ENCODE peak calls at places on chromosomes 3 and 15, in five cellular contexts. I, X, Q, C and V are unnamed samples. For H3K4me1, the result is how much of the 10 kb centered on the place peaks cover.

GRCh38 chr15:63514533-63514943 is 10.1 kb downstream of the USP3 start:
- DNase-seq in Q (peak), X (no peak), C (peak), I (peak), V (no peak)

GRCh38 chr15:39784638-39785037 is 2.0 kb upstream of the FSIP1 start:
- DNase-seq in C (no peak), X (no peak), I (no peak), Q (no peak), V (no peak)

GRCh38 chr3:121883507-121883906 is 10.7 kb upstream of the SLC15A2 start:
- DNase-seq in C (no peak), I (peak), X (no peak), Q (peak), V (no peak)

GRCh38 chr3:158152186-158152585 is 42.3 kb downstream of the RSRC1 start:
- DNase-seq in X (no peak), C (no peak), I (peak), Q (peak), V (no peak)

GRCh38 chr3:171116802-171117395 is 90.4 kb upstream of the SLC2A2 start:
- DNase-seq in C (no peak), X (no peak), I (no peak), Q (no peak), V (no peak)

GRCh38 chr3:164235239-164235728 is 843.0 kb downstream of the SI start:
- DNase-seq in X (no peak), Q (no peak), C (no peak), I (no peak), V (no peak)

GRCh38 chr3:113086506-113087461 is 96.0 kb downstream of the GTPBP8 start:
- DNase-seq in Q (no peak), C (no peak), X (no peak), I (peak), V (no peak)

GRCh38 chr15:27601239-27601942 is 497.7 kb downstream of the OCA2 start:
- DNase-seq in X (no peak), C (no peak), Q (peak), I (peak), V (no peak)

GRCh38 chr3:16148783-16149182 is 25.7 kb upstream of the GALNT15 start:
- DNase-seq in Q (peak), I (peak), C (peak), X (peak), V (no peak)

GRCh38 chr15:68620721-68621528 is 42.1 kb downstream of the CORO2B start:
- DNase-seq in C (peak), Q (peak), I (peak), X (peak), V (peak)

GRCh38 chr15:27438403-27439375 is 467.7 kb downstream of the GABRG3 start:
- DNase-seq in I (peak), X (no peak), Q (no peak), C (no peak), V (no peak)

GRCh38 chr3:136893848-136894443 is 31.9 kb downstream of the NCK1 start:
- DNase-seq in Q (peak), C (no peak), X (no peak), I (peak), V (no peak)

GRCh38 chr3:177607596-177607995 is 410.3 kb upstream of the TBL1XR1 start:
- DNase-seq in I (no peak), Q (no peak), C (no peak), X (no peak), V (no peak)

GRCh38 chr3:31219131-31219843 is 313.4 kb upstream of the STT3B start:
- DNase-seq in X (no peak), C (no peak), I (peak), Q (no peak), V (no peak)

DNA sequence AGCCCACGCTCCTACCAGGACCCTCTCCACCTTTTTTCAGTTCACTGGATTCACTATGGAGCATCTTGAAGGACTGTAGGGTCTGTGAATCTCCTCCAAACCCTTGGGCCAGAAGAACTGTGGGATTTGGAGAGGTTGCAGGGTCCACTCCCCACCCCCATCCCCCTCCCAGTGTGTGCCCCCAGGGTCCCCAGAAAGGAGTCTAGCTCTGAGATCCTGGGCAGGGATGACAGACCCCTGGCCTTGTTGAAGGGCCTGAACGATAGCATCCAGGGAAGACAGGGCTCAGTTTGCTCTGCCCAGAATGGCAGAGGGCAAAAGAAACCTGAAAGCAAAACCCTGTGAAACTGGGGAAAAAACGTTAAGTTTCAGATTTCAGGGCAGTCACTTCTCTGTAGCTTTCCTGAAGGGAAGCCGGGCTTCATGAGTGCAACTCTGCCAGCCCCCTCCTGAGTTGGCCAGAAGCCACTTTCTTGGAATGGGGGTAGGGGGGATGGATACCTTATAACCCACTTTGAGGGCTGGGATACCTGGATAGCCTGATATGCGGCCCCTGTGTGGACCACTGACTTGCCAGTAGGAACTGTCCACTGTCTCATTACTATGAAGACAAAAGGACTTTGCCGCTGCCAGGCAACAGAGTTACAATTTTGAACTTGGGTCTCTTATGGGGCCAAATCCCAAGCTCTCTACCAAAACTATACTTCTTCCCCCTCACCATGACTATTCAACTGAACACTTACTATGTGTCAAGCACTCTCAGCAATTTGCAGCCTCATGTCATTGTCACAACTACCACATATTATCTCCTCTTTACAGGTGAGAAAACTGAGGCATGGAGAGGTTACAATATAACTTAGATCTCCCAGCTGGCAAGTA is 1.6 kb upstream of the CISH start:
- DNase-seq in X (no peak), C (no peak), Q (no peak), I (no peak), V (no peak)
- H3K4me1 ChIP-seq in X (under half), C (under half), Q (under half), I (under half), V (under half)

GRCh38 chr3:181948286-181948685 is 236.6 kb downstream of the SOX2 start:
- DNase-seq in X (no peak), Q (no peak), I (no peak), C (no peak), V (no peak)
- TF ChIP-seq CTCF in X (no peak), Q (no peak), I (no peak), C (no peak), V (no peak)

GRCh38 chr3:33579843-33580242 is 138.2 kb downstream of the CLASP2 start:
- DNase-seq in C (no peak), Q (no peak), I (no peak), X (no peak), V (no peak)

GRCh38 chr3:33579181-33579510 is 138.9 kb downstream of the CLASP2 start:
- DNase-seq in Q (no peak), X (no peak), I (no peak), C (no peak), V (no peak)

GRCh38 chr3:33582234-33582633 is 135.8 kb downstream of the CLASP2 start:
- DNase-seq in Q (no peak), X (no peak), I (no peak), C (no peak), V (no peak)

GRCh38 chr3:33578325-33579180 is 138.3 kb upstream of the UBP1 start:
- DNase-seq in X (no peak), I (peak), Q (peak), C (no peak), V (no peak)

DNA sequence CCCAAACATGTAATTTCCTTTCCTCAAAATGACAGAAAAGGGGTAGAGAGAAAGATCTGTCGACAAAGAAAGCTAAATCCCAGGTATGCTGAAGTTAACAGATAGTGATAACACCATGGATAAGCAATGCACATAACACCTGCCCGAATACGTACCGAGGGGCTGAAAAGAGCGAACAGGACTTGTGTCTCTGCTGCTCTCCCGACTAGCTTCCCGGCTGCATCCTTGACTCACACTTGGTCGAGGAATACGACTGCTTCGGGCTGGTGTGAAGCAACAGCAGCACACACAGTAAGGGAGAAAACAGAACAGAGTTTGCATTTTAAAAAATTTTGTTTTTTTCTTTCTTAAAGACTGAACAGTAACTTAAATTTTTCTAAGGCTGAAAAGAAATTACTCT is 136.4 kb downstream of the CLASP2 start:
- DNase-seq in Q (no peak), X (no peak), C (no peak), I (no peak), V (no peak)
- H3K4me1 ChIP-seq in Q (under half), X (under half), C (under half), I (under half), V (under half)

GRCh38 chr3:143088835-143089234 is 30.7 kb upstream of the CHST2 start:
- DNase-seq in Q (no peak), I (no peak), X (no peak), C (no peak), V (no peak)

GRCh38 chr3:143090966-143091365 is 28.6 kb upstream of the CHST2 start:
- DNase-seq in X (no peak), Q (no peak), I (no peak), C (no peak), V (no peak)

GRCh38 chr3:143091438-143091837 is 28.1 kb upstream of the CHST2 start:
- DNase-seq in X (no peak), I (no peak), C (no peak), Q (no peak), V (no peak)

GRCh38 chr3:143089965-143090364 is 29.6 kb upstream of the CHST2 start:
- DNase-seq in C (no peak), X (no peak), Q (no peak), I (no peak), V (no peak)

GRCh38 chr3:143090486-143090885 is 29.1 kb upstream of the CHST2 start:
- DNase-seq in C (no peak), Q (no peak), X (no peak), I (no peak), V (no peak)
- TF ChIP-seq CTCF in C (no peak), Q (no peak), X (no peak), I (no peak), V (no peak)

GRCh38 chr3:50236484-50237132 is 604 bp downstream of the GNAI2 start:
- DNase-seq in Q (no peak), I (no peak), X (no peak), C (no peak), V (no peak)
- H3K4me1 ChIP-seq in Q (under half), I (under half), X (under half), C (under half), V (under half)

DNA sequence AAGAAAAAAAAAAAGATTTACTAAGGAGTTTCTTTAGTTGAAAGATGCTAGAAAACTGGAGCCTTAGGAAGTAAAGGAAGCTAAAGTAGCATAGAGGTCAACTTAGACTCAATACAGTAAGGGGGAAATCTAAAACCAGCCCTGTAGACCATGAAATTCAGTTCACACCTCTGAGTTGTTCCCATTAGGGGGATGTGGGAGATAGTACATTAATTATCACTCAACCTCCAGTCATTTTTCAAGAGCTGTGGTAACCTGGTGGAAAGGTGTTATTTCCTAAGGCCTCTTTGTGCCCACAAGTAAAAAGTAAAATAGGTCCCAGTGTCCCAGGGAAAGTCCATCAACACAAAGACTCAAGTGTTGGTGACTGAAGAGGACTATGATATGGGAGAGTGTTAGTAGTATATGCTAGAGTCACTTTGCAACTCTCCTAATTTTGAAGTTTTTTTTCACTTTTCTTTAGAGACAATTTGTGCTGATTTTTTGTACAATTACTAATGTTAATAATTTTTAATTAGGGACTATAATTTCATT is 1274.4 kb upstream of the EPHA6 start:
- DNase-seq in Q (no peak), I (no peak), C (no peak), X (no peak), V (no peak)
- TF ChIP-seq CTCF in Q (no peak), I (no peak), C (no peak), X (no peak), V (no peak)

GRCh38 chr3:126992216-126992615 is 9.3 kb downstream of the PLXNA1 start:
- DNase-seq in X (no peak), I (no peak), C (no peak), Q (no peak), V (no peak)
- H3K4me1 ChIP-seq in X (under half), I (under half), C (under half), Q (under half), V (under half)

GRCh38 chr3:139455855-139456254 is 20.5 kb downstream of the RBP2 start:
- DNase-seq in C (no peak), Q (peak), X (no peak), I (no peak), V (no peak)
- TF ChIP-seq CTCF in C (no peak), Q (no peak), X (no peak), I (peak), V (no peak)

GRCh38 chr3:12447075-12447474 is 37.2 kb upstream of the TSEN2 start:
- DNase-seq in X (no peak), C (no peak), Q (no peak), I (no peak), V (no peak)
- H3K4me1 ChIP-seq in X (under half), C (under half), Q (under half), I (under half), V (under half)